ENCODE peak calls at places on chromosomes 1 and 21, in ten cellular contexts. F is Caco-2; C is foreskin fibroblast; L is BE2C; S is tibial nerve; T is dorsolateral prefrontal cortex; H is IMR-90; I is naive thymus-derived CD4-positive, alpha-beta T cell; X is neural progenitor cell; G is fibroblast of villous mesenchyme. M is an unnamed sample.

GRCh38 chr1:7393141-7393540 is 378.0 kb upstream of the VAMP3 start:
- DNase-seq in S (no peak), H (no peak), C (no peak), X (no peak), F (no peak), G (peak; percentile 17), I (no peak), L (no peak), T (no peak), M (no peak)

GRCh38 chr1:169003864-169004516 is 102.5 kb upstream of the ATP1B1 start:
- DNase-seq in S (no peak), G (peak; percentile 41), C (no peak), L (no peak), H (no peak), T (no peak), F (no peak), X (no peak), I (no peak), M (no peak)

GRCh38 chr1:116099379-116099778 is 11.8 kb upstream of the MAB21L3 start:
- DNase-seq in X (no peak), T (no peak), F (no peak), L (no peak), H (no peak), I (no peak), G (no peak), C (no peak), S (no peak), M (no peak)

GRCh38 chr1:226489718-226490440 is 58.7 kb upstream of the STUM start:
- DNase-seq in S (no peak), L (no peak), X (no peak), I (no peak), G (no peak), C (no peak), T (no peak), F (no peak), H (no peak), M (no peak)

GRCh38 chr1:176837708-176838107 is 326.8 kb downstream of the ASTN1 start:
- DNase-seq in G (no peak), S (no peak), X (no peak), H (no peak), I (no peak), L (no peak), F (no peak), C (no peak), T (no peak), M (no peak)

GRCh38 chr21:30439975-30440374 is at the start of gene KRTAP15-1:
- DNase-seq in I (no peak), T (no peak), G (no peak), L (no peak), S (no peak), H (no peak), F (no peak), C (no peak), X (no peak), M (no peak)

GRCh38 chr1:63199666-63200065 is 122.7 kb upstream of the FOXD3 start:
- DNase-seq in F (no peak), L (no peak), S (no peak), G (no peak), I (no peak), X (peak; percentile 62), C (no peak), T (no peak), H (no peak), M (no peak)

GRCh38 chr1:43729816-43730463 is 22.6 kb downstream of the ST3GAL3 start:
- DNase-seq in H (peak; percentile 33), T (no peak), F (no peak), X (peak; percentile 7), G (no peak), I (no peak), C (peak; percentile 21), S (no peak), L (no peak), M (no peak)

GRCh38 chr1:179091691-179092165 is 9.9 kb downstream of the TOR3A start:
- DNase-seq in H (peak; percentile 63), T (no peak), S (peak; percentile 47), G (peak; percentile 86), C (peak; percentile 88), X (no peak), I (no peak), F (no peak), L (no peak), M (peak; percentile 44)

GRCh38 chr21:8991088-8991907 is 1530.1 kb upstream of the TPTE start:
- DNase-seq in L (peak; percentile 79), C (no peak), H (no peak), F (no peak), S (no peak), I (no peak), T (no peak), G (peak; percentile 82), X (no peak), M (no peak)

GRCh38 chr1:185449378-185450101 is 132.5 kb upstream of the IVNS1ABP start:
- DNase-seq in X (no peak), G (no peak), L (no peak), C (no peak), H (no peak), S (no peak), I (no peak), T (no peak), F (no peak), M (no peak)

GRCh38 chr1:167666416-167666815 is 36.4 kb downstream of the RCSD1 start:
- DNase-seq in X (no peak), S (no peak), T (no peak), I (no peak), L (no peak), C (peak; percentile 35), H (peak; percentile 45), G (peak; percentile 57), F (no peak), M (no peak)

GRCh38 chr1:168801032-168801745 is 72.2 kb upstream of the DPT start:
- DNase-seq in L (no peak), I (no peak), H (no peak), F (peak; percentile 52), G (no peak), X (peak; percentile 26), S (no peak), C (no peak), T (no peak), M (no peak)

GRCh38 chr1:224632381-224632871 is 16.3 kb downstream of the CNIH3 start:
- DNase-seq in F (no peak), L (no peak), S (no peak), I (no peak), X (no peak), G (peak; percentile 89), H (peak; percentile 94), C (peak; percentile 78), T (no peak), M (no peak)

GRCh38 chr1:8598783-8599182 is 218.7 kb downstream of the RERE start:
- DNase-seq in X (peak; percentile 33), G (peak; percentile 57), C (peak; percentile 24), L (peak; percentile 9), T (peak; percentile 16), S (no peak), F (no peak), H (peak; percentile 35), I (no peak), M (no peak)

GRCh38 chr1:207264663-207265270 is 56.7 kb upstream of the CD55 start:
- DNase-seq in I (no peak), G (no peak), C (no peak), H (no peak), T (no peak), X (no peak), S (no peak), L (no peak), F (no peak), M (no peak)

GRCh38 chr1:207261971-207262370 is 59.5 kb upstream of the CD55 start:
- DNase-seq in X (no peak), G (no peak), F (no peak), L (no peak), I (no peak), H (no peak), S (no peak), T (no peak), C (peak; percentile 30), M (no peak)

GRCh38 chr1:207256869-207257268 is 64.6 kb upstream of the CD55 start:
- DNase-seq in I (no peak), S (no peak), G (no peak), X (no peak), H (no peak), F (no peak), T (no peak), C (no peak), L (no peak), M (no peak)

GRCh38 chr1:207259391-207259790 is 62.1 kb upstream of the CD55 start:
- DNase-seq in I (no peak), T (no peak), S (no peak), L (no peak), F (no peak), G (peak; percentile 61), X (peak; percentile 11), C (peak; percentile 52), H (peak; percentile 19), M (peak; percentile 33)
- H3K4me3 ChIP-seq in I (no peak overlapping the region), T (no peak overlapping the region), S (no peak overlapping the region), L (no peak overlapping the region), F (no peak overlapping the region), G (no peak overlapping the region), X (no peak overlapping the region), C (no peak overlapping the region), H (no peak overlapping the region), M (no peak overlapping the region)

DNA sequence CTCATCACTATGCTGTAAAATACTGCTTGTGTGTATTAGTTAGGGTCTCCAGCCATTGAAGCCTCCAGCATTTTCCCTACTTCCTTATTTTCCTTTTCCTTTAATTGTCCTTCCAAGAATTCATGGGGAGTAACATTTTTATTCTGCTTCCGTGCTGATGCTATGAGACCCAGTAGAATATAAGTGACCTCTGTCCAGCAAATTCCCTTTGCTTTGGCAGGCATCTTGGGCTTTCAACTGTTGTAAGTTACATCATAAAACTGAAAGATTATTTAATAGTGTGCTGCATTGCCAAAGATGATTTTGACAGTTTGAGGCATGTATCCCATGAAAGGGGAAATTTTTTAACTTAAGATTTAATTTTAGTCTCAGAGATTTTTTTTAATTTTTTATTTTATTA is 48.1 kb upstream of the B3GALT2 start:
- DNase-seq in G (no peak), S (no peak), F (no peak), X (no peak), I (no peak), L (no peak), H (no peak), C (no peak), T (no peak), M (no peak)
- H3K4me3 ChIP-seq in G (no peak overlapping the region), S (no peak overlapping the region), F (no peak overlapping the region), X (no peak overlapping the region), I (no peak overlapping the region), L (no peak overlapping the region), H (no peak overlapping the region), C (no peak overlapping the region), T (no peak overlapping the region), M (no peak overlapping the region)

DNA sequence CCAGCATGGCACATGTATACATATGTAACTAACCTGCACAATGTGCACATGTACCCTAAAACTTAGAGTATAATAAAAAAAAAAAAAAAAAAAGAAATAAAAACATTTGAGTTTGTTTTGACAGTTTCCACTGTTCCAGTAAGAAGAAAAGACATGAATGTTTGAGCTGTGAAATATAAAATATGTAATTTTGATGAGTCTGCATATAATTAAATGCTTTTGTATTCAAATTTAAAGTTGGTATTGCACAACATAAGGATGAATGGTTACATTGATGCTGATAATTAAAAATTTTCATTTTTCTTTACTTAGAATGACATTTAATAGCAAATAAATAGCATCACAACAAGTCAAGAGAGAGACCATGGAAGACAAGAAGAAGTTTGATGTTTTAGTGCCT is 212.0 kb upstream of the RRP15 start:
- DNase-seq in X (no peak), H (no peak), C (no peak), T (no peak), S (no peak), F (no peak), L (no peak), G (no peak), I (no peak), M (no peak)
- H3K4me3 ChIP-seq in X (no peak overlapping the region), H (no peak overlapping the region), C (no peak overlapping the region), T (no peak overlapping the region), S (no peak overlapping the region), F (no peak overlapping the region), L (no peak overlapping the region), G (no peak overlapping the region), I (no peak overlapping the region), M (no peak overlapping the region)

GRCh38 chr1:162632234-162632666 is at the start of gene DDR2:
- DNase-seq in T (no peak), G (peak; percentile 96), C (peak; percentile 98), I (no peak), S (peak; percentile 92), L (peak; percentile 81), X (no peak), H (peak; percentile 96), F (no peak), M (no peak)
- H3K4me3 ChIP-seq in T (peak within 1 kb of the TSS; percentile 28), G (peak within 1 kb of the TSS; percentile 74), C (peak within 1 kb of the TSS; percentile 65), I (no peak within 1 kb of the TSS), S (peak within 1 kb of the TSS; percentile 52), L (peak within 1 kb of the TSS; percentile 94), X (no peak within 1 kb of the TSS), H (peak within 1 kb of the TSS; percentile 76), F (no peak within 1 kb of the TSS), M (no peak within 1 kb of the TSS)

M was measured in A549.